ENCODE peak calls at places on chromosomes 16 and 17, in five cellular contexts. One of them, this sample, is unnamed.
A peak's percentile ranks its signal among the peaks of the same experiment; 100 is the strongest.

GRCh38 chr16:78984887-78985464 is 615.6 kb downstream of the MAF start:
- DNase-seq in pancreas: no peak
- DNase-seq in foreskin fibroblast: no peak
- DNase-seq in lung: no peak
- DNase-seq in heart left ventricle: peak; percentile 73
- DNase-seq in this sample: no peak

GRCh38 chr17:60560860-60561257 is 34.8 kb upstream of the APPBP2 start:
- DNase-seq in pancreas: no peak
- DNase-seq in foreskin fibroblast: no peak
- DNase-seq in lung: no peak
- DNase-seq in heart left ventricle: no peak
- DNase-seq in this sample: no peak

GRCh38 chr17:31272236-31272635 is 24.8 kb downstream of the OMG start:
- DNase-seq in pancreas: no peak
- DNase-seq in foreskin fibroblast: no peak
- DNase-seq in lung: no peak
- DNase-seq in heart left ventricle: no peak
- DNase-seq in this sample: no peak

GRCh38 chr17:39602533-39603303 is 5.0 kb downstream of the NEUROD2 start:
- DNase-seq in pancreas: no peak
- DNase-seq in foreskin fibroblast: no peak
- DNase-seq in lung: no peak
- DNase-seq in heart left ventricle: no peak
- DNase-seq in this sample: no peak

GRCh38 chr17:233473-233941 is 52.1 kb upstream of the DOC2B start:
- DNase-seq in pancreas: no peak
- DNase-seq in foreskin fibroblast: no peak
- DNase-seq in lung: no peak
- DNase-seq in heart left ventricle: peak; percentile 26
- DNase-seq in this sample: no peak

GRCh38 chr16:16149710-16150116 is 73.6 kb downstream of the ABCC6 start:
- DNase-seq in pancreas: no peak
- DNase-seq in foreskin fibroblast: no peak
- DNase-seq in lung: no peak
- DNase-seq in heart left ventricle: no peak
- DNase-seq in this sample: no peak

GRCh38 chr17:16974569-16975265 is 2.8 kb upstream of the TNFRSF13B start:
- DNase-seq in pancreas: no peak
- DNase-seq in foreskin fibroblast: no peak
- DNase-seq in lung: no peak
- DNase-seq in heart left ventricle: no peak
- DNase-seq in this sample: no peak

GRCh38 chr17:679491-679890 is 35.1 kb downstream of the VPS53 start:
- DNase-seq in pancreas: no peak
- DNase-seq in foreskin fibroblast: no peak
- DNase-seq in lung: no peak
- DNase-seq in heart left ventricle: no peak
- DNase-seq in this sample: no peak

DNA sequence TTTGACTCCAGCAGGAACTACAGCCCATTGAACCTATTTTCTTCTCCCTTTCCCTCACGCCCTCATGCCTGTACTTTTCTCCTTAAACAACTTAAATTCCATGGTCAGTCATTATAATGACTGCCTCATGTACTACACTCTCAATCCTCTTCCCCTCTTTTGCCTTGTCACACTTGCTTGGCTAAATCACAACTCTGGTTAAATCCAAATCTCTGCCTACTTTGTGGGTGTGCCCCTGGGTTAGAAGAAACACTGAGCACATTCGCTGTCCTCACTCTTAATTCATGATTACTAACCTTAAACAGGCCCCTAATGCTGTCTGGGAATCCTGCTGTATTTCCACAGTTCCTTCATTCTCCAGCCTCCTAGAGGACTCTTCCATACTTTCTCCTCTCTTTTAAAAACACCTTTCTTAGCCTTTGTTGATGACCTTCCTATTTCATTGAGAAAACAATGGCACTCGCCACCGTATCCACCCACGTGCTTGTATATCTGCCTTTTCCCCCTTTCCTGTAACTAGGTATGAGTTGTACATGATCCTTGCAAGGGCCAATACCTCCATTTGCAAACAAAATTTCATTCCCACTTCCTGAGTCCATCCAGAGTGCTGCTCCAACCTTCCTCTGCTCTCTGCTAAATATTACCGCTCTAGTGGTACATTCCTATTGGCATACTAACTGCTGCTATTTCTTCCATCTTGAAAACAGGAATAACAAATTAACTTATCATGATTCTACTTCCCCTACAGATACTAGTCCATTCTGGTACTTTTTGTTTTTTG is 28.9 kb downstream of the ZNRF1 start:
- DNase-seq in pancreas: no peak
- DNase-seq in foreskin fibroblast: no peak
- DNase-seq in lung: no peak
- DNase-seq in heart left ventricle: no peak
- DNase-seq in this sample: no peak
- TF ChIP-seq CTCF in pancreas: no peak
- TF ChIP-seq CTCF in foreskin fibroblast: no peak
- TF ChIP-seq CTCF in lung: no peak
- TF ChIP-seq CTCF in heart left ventricle: no peak
- TF ChIP-seq CTCF in this sample: no peak

GRCh38 chr17:43531082-43531378 is 15.1 kb downstream of the ETV4 start:
- DNase-seq in pancreas: no peak
- DNase-seq in foreskin fibroblast: no peak
- DNase-seq in lung: no peak
- DNase-seq in heart left ventricle: no peak
- DNase-seq in this sample: no peak

GRCh38 chr17:43530303-43531081 is 15.6 kb downstream of the ETV4 start:
- DNase-seq in pancreas: peak; percentile 88
- DNase-seq in foreskin fibroblast: peak; percentile 97
- DNase-seq in lung: peak; percentile 79
- DNase-seq in heart left ventricle: peak; percentile 87
- DNase-seq in this sample: peak; percentile 97

GRCh38 chr17:43528319-43528987 is 17.7 kb downstream of the ETV4 start:
- DNase-seq in pancreas: peak; percentile 65
- DNase-seq in foreskin fibroblast: no peak
- DNase-seq in lung: no peak
- DNase-seq in heart left ventricle: peak; percentile 76
- DNase-seq in this sample: no peak

GRCh38 chr17:43528988-43529814 is 16.9 kb downstream of the ETV4 start:
- DNase-seq in pancreas: no peak
- DNase-seq in foreskin fibroblast: no peak
- DNase-seq in lung: no peak
- DNase-seq in heart left ventricle: no peak
- DNase-seq in this sample: no peak

GRCh38 chr17:43529977-43530302 is 16.2 kb downstream of the ETV4 start:
- DNase-seq in pancreas: no peak
- DNase-seq in foreskin fibroblast: no peak
- DNase-seq in lung: no peak
- DNase-seq in heart left ventricle: peak; percentile 36
- DNase-seq in this sample: no peak
- H3K4me3 ChIP-seq in pancreas: no peak overlapping the region
- H3K4me3 ChIP-seq in foreskin fibroblast: no peak overlapping the region
- H3K4me3 ChIP-seq in lung: no peak overlapping the region
- H3K4me3 ChIP-seq in heart left ventricle: no peak overlapping the region
- H3K4me3 ChIP-seq in this sample: no peak overlapping the region

DNA sequence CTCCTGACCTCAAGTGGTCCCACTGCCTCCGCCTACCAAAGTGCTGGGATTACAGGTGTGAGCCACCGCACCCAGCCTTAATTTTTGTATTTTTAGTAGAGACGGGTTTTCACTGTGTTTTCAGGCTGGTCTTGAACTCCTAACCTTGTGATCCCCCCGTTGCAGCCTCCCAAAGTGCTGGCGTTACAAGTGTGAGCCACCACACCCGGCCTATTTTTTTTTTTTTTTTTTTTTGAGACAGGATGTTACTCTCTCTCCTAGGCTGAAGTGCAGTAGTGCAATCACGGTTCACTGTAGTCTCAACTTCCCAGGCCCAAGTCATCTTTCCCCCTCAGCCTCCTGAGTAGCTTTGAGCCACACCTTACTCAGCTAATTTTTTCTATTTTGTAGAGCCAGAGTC is 3.1 kb upstream of the SNX11 start:
- DNase-seq in pancreas: no peak
- DNase-seq in foreskin fibroblast: no peak
- DNase-seq in lung: no peak
- DNase-seq in heart left ventricle: no peak
- DNase-seq in this sample: no peak
- TF ChIP-seq CTCF in pancreas: no peak
- TF ChIP-seq CTCF in foreskin fibroblast: no peak
- TF ChIP-seq CTCF in lung: no peak
- TF ChIP-seq CTCF in heart left ventricle: no peak
- TF ChIP-seq CTCF in this sample: no peak

DNA sequence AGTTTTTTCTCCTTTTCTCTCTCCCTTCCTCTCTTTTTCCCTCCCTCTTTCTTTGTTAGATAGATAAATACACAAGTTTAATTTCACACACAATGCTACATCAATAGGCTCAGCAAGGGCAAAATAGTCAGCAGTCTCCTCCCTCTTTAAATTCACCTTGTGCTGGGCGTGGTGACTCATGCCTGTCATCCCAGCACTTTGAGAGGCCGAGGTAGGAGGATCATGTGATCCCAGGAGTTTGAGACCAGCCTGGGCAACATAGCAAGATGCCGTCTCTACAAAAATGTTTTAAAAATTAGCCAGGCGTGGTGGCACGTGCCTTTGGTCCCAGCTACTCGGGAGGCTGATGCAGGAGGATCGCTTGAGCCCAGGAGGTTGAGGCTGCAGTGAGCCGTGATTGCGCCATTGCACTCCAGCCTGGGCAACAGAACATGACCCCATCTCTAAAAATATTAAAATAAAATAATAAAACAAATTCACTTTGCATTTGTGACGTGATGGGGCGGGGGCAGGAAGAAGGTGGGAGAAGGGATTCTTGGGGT is 27.4 kb downstream of the IL21R start:
- DNase-seq in pancreas: no peak
- DNase-seq in foreskin fibroblast: no peak
- DNase-seq in lung: no peak
- DNase-seq in heart left ventricle: no peak
- DNase-seq in this sample: no peak
- H3K4me3 ChIP-seq in pancreas: no peak overlapping the region
- H3K4me3 ChIP-seq in foreskin fibroblast: no peak overlapping the region
- H3K4me3 ChIP-seq in lung: no peak overlapping the region
- H3K4me3 ChIP-seq in heart left ventricle: no peak overlapping the region
- H3K4me3 ChIP-seq in this sample: no peak overlapping the region

GRCh38 chr16:50291719-50292565 is 25.6 kb downstream of the ADCY7 start:
- DNase-seq in pancreas: no peak
- DNase-seq in foreskin fibroblast: no peak
- DNase-seq in lung: no peak
- DNase-seq in heart left ventricle: peak; percentile 17
- DNase-seq in this sample: no peak
- TF ChIP-seq CTCF in pancreas: no peak
- TF ChIP-seq CTCF in foreskin fibroblast: no peak
- TF ChIP-seq CTCF in lung: no peak
- TF ChIP-seq CTCF in heart left ventricle: no peak
- TF ChIP-seq CTCF in this sample: no peak

GRCh38 chr17:48995332-48995870 is 1.8 kb upstream of the IGF2BP1 start:
- DNase-seq in pancreas: no peak
- DNase-seq in foreskin fibroblast: no peak
- DNase-seq in lung: no peak
- DNase-seq in heart left ventricle: no peak
- DNase-seq in this sample: no peak

GRCh38 chr17:48997827-48998556 is 807 bp downstream of the IGF2BP1 start:
- DNase-seq in pancreas: no peak
- DNase-seq in foreskin fibroblast: no peak
- DNase-seq in lung: no peak
- DNase-seq in heart left ventricle: no peak
- DNase-seq in this sample: no peak

GRCh38 chr17:48997103-48997826 is at the start of gene IGF2BP1:
- DNase-seq in pancreas: no peak
- DNase-seq in foreskin fibroblast: peak; percentile 61
- DNase-seq in lung: no peak
- DNase-seq in heart left ventricle: no peak
- DNase-seq in this sample: peak; percentile 84

GRCh38 chr17:48995871-48996695 is 1.1 kb upstream of the IGF2BP1 start:
- DNase-seq in pancreas: no peak
- DNase-seq in foreskin fibroblast: no peak
- DNase-seq in lung: no peak
- DNase-seq in heart left ventricle: no peak
- DNase-seq in this sample: peak; percentile 29

DNA sequence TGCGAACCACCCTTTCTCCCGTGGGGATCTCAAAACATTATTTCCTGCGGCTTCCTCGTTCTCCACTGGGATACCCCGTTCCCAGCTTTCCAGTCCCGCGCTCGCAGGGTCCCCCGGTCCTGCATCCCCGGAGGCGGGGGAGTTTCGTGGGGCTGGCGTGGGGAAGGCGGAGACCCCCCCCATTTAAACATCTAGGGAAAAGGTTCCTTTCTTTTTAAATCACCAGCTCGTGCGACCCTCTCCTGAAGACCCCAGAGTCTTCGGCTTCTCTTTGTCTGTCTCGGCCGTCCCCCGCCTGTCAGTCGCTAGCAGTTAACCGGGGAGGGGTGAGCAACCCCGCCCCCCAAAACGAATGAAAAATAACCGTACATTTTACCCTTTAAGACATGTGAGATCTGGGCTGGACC is 486 bp upstream of the IGF2BP1 start:
- DNase-seq in pancreas: no peak
- DNase-seq in foreskin fibroblast: no peak
- DNase-seq in lung: no peak
- DNase-seq in heart left ventricle: no peak
- DNase-seq in this sample: no peak
- H3K4me3 ChIP-seq in pancreas: no peak overlapping the region
- H3K4me3 ChIP-seq in foreskin fibroblast: peak overlapping the region; percentile 61
- H3K4me3 ChIP-seq in lung: no peak overlapping the region
- H3K4me3 ChIP-seq in heart left ventricle: no peak overlapping the region
- H3K4me3 ChIP-seq in this sample: peak overlapping the region; percentile 88

DNA sequence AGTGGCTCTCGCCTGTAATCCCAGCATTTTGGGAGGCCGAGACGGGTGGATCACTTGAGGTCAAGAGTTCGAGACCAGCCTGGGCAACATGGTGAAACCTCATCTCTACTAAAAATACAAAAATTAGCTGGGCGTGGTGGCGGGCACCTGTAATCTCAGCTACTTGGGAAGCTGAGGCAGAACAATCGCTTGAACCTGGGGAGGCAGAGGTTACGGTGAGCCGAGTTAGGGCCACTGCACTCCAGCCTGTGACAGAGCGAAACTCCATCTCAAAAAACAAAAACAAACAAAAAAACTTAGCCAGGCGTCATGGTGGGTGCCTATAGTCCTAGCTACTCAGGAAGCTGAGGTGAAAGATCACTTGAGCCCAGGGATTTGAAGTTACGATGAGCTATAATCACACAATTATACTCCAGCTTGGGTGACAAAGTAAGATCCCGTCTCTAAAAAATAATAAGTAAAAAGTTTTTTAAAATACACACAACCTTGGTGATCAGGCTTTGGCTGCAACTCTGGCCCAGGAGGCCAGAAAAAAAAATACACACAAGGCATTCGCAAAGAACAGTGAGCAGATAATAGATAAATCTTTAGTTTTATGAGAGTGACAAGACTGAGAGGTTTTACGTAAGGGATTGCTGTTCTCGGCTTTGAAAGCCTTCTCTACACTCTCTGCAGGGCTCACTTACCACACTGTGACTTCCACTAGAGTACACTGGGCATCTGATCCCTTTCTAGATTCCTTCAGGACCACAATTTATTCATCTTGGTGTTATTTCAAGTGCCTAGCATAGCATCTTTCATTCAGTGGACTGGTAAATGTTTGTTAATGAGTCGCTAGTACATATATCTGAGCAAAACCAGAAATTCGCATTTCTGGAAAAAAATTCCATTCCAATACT is 5.9 kb downstream of the GSPT1 start:
- DNase-seq in pancreas: no peak
- DNase-seq in foreskin fibroblast: no peak
- DNase-seq in lung: no peak
- DNase-seq in heart left ventricle: no peak
- DNase-seq in this sample: peak; percentile 61
- TF ChIP-seq CTCF in pancreas: no peak
- TF ChIP-seq CTCF in foreskin fibroblast: no peak
- TF ChIP-seq CTCF in lung: no peak
- TF ChIP-seq CTCF in heart left ventricle: no peak
- TF ChIP-seq CTCF in this sample: no peak